ENCODE peak calls at places on chromosomes 7 and 10, in four cellular contexts. A is right cardiac atrium, R is AG04450, H is cardiac muscle cell. F is an unnamed sample.

GRCh38 chr10:14220026-14220425 is 110.7 kb downstream of the FRMD4A start:
- DNase-seq in A (no peak), R (no peak), H (peak), F (no peak)

GRCh38 chr7:260441-261281 is 29.3 kb upstream of the FOXL3 start:
- DNase-seq in A (no peak), R (no peak), H (no peak), F (no peak)

GRCh38 chr10:49620841-49621378 is 7.1 kb downstream of the CHAT start:
- DNase-seq in A (no peak), R (no peak), H (no peak), F (no peak)

GRCh38 chr7:149642579-149642978 is 130.8 kb downstream of the ZNF467 start:
- DNase-seq in A (peak), R (no peak), H (no peak), F (no peak)

GRCh38 chr7:95684037-95684436 is 87.7 kb upstream of the PDK4 start:
- DNase-seq in A (no peak), R (no peak), H (peak), F (no peak)

GRCh38 chr10:11685787-11686218 is 56.4 kb upstream of the ECHDC3 start:
- DNase-seq in A (peak), R (no peak), H (peak), F (peak)

GRCh38 chr7:133353775-133354174 is 100.9 kb downstream of the EXOC4 start:
- DNase-seq in A (no peak), R (no peak), H (no peak), F (no peak)

GRCh38 chr10:123580426-123580825 is 85.7 kb upstream of the GPR26 start:
- DNase-seq in A (no peak), R (no peak), H (no peak), F (no peak)

GRCh38 chr10:55460008-55460407 is 659.0 kb upstream of the PCDH15 start:
- DNase-seq in A (no peak), R (no peak), H (no peak), F (no peak)

GRCh38 chr10:132470306-132471124 is 67.1 kb upstream of the INPP5A start:
- DNase-seq in A (peak), R (no peak), H (no peak), F (no peak)

GRCh38 chr10:80356563-80356999 is at the start of the genes DYDC1 and DYDC2:
- DNase-seq in A (peak), R (no peak), H (peak), F (peak)

GRCh38 chr10:60428387-60428737 is 38.7 kb upstream of the ANK3 start:
- DNase-seq in A (peak), R (no peak), H (peak), F (no peak)

GRCh38 chr10:35643976-35644799 is 2.1 kb upstream of the FZD8 start:
- DNase-seq in A (peak), R (no peak), H (no peak), F (no peak)

GRCh38 chr7:123747620-123748141 is 1.1 kb downstream of the WASL start:
- DNase-seq in A (peak), R (peak), H (peak), F (no peak)

GRCh38 chr7:33926535-33926934 is 21.2 kb downstream of the BMPER start:
- DNase-seq in A (no peak), R (no peak), H (no peak), F (no peak)

GRCh38 chr10:129328531-129328930 is 138.5 kb upstream of the MGMT start:
- DNase-seq in A (no peak), R (no peak), H (peak), F (no peak)

GRCh38 chr10:120982507-120982906 is 131.3 kb downstream of the WDR11 start:
- DNase-seq in A (no peak), R (no peak), H (no peak), F (no peak)
- H3K27ac ChIP-seq in A (no peak), R (no peak), H (no peak), F (no peak)

DNA sequence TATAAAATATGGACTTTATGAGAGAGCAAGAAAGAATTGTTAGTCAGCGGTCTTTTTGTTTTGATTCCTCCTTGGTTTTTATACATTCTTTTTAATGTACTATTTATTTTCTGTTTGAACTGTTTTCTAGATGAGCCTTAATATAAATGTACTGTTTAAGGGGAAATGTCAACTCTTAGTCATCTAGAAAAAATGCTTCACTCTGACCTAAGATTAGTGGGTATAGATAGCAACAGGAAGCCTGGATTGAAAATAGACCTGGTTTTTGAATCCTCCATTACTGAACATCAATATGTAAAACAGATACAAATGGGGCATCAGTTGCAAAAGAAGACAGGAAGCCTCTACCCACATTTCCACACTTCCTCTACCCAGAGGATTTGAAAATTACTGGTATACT is 87.8 kb downstream of the CHRM2 start:
- DNase-seq in A (no peak), R (peak), H (peak), F (no peak)
- H3K27ac ChIP-seq in A (no peak), R (peak), H (no peak), F (no peak)

DNA sequence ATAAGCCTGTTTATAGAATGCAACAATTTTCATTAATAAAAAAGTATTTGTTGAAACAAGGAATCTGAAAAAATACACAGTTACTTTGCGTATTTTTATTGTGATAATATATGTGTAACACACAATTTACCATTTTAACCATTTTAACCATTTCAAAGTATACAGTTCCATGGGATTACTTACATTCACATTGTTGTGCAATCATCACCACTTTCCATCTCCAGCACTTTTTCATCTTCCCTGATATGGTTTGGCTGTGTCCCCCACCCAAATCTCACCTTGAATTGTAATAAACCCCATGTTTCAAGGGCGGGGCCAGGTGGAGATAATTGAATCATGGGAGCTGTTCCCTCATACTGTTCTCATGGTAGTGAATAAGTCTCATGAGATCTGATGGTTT is 61.3 kb upstream of the GLCCI1 start:
- DNase-seq in A (no peak), R (no peak), H (no peak), F (no peak)
- H3K27ac ChIP-seq in A (no peak), R (no peak), H (no peak), F (no peak)

GRCh38 chr7:36175872-36176271 is 22.8 kb downstream of the EEPD1 start:
- DNase-seq in A (peak), R (no peak), H (no peak), F (no peak)
- H3K27ac ChIP-seq in A (no peak), R (peak), H (no peak), F (no peak)

DNA sequence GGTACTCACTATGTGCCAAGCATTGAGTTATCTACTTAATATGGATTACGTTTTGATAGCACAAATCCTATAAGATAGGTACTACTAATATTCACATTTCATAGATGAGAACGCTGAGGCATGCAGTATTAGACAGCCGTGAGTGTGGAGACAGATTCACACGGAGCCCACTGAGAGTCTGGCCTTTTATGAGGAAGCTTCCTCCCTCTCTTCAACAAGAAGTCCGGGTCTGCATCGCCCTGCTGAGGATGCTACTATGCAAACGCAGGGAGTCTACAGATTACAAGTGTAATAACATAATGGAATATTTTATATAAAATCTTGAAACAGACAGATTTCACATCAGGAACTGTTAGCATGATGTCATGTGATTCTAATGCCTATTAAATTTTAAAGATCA is 255.9 kb upstream of the GLI3 start:
- DNase-seq in A (no peak), R (no peak), H (peak), F (no peak)
- H3K27ac ChIP-seq in A (no peak), R (no peak), H (no peak), F (no peak)

GRCh38 chr7:55571534-55572377 is 546 bp downstream of the VOPP1 start:
- DNase-seq in A (peak), R (no peak), H (peak), F (peak)

GRCh38 chr7:55573234-55573504 is 867 bp upstream of the VOPP1 start:
- DNase-seq in A (no peak), R (no peak), H (no peak), F (no peak)

GRCh38 chr7:55573526-55573925 is 1.2 kb upstream of the VOPP1 start:
- DNase-seq in A (no peak), R (no peak), H (peak), F (no peak)

GRCh38 chr7:55574062-55574717 is 1.9 kb upstream of the VOPP1 start:
- DNase-seq in A (no peak), R (no peak), H (peak), F (no peak)

GRCh38 chr7:55572378-55573233 is at the start of gene VOPP1:
- DNase-seq in A (peak), R (no peak), H (peak), F (peak)
- H3K27ac ChIP-seq in A (peak), R (peak), H (no peak), F (peak)

GRCh38 chr10:102775973-102776669 is 32.4 kb downstream of the WBP1L start:
- DNase-seq in A (peak), R (peak), H (peak), F (peak)
- H3K27ac ChIP-seq in A (peak), R (peak), H (peak), F (no peak)

GRCh38 chr10:86632951-86633350 is 21.4 kb upstream of the OPN4 start:
- DNase-seq in A (no peak), R (no peak), H (no peak), F (no peak)

GRCh38 chr10:86632009-86632800 is 22.1 kb upstream of the OPN4 start:
- DNase-seq in A (peak), R (no peak), H (peak), F (no peak)

GRCh38 chr10:86635402-86635801 is 18.9 kb upstream of the OPN4 start:
- DNase-seq in A (no peak), R (peak), H (peak), F (no peak)

DNA sequence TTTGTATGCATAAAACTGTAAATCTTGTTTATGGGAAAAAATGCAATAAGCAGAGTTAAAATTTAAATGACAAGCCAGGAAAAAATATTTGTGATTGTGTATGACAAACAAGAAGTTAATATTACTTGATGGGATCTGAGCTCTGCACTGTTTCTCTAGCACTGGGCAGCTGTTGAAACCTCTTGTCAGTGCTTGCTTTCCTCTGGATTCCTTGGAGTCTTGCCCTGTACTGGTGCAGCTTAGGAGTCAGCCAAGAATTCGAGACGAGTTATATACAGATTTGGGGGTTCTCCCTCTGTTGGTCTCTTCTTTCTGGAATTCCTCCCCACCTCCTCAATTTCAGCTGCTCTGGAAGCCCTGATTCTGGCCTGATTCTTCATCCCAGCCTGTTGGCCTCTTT is 24.3 kb upstream of the OPN4 start:
- DNase-seq in A (no peak), R (no peak), H (peak), F (no peak)
- H3K27ac ChIP-seq in A (no peak), R (no peak), H (peak), F (no peak)

GRCh38 chr7:47688311-47689100 is 106.6 kb upstream of the TNS3 start:
- DNase-seq in A (no peak), R (no peak), H (no peak), F (no peak)
- H3K27ac ChIP-seq in A (no peak), R (no peak), H (no peak), F (no peak)

GRCh38 chr7:70303309-70303708 is 705.0 kb downstream of the AUTS2 start:
- DNase-seq in A (no peak), R (no peak), H (no peak), F (no peak)

GRCh38 chr7:70306173-70306572 is 707.9 kb downstream of the AUTS2 start:
- DNase-seq in A (no peak), R (no peak), H (no peak), F (no peak)

GRCh38 chr7:70307544-70308106 is 709.4 kb downstream of the AUTS2 start:
- DNase-seq in A (no peak), R (no peak), H (no peak), F (no peak)

GRCh38 chr7:70301673-70302072 is 703.4 kb downstream of the AUTS2 start:
- DNase-seq in A (no peak), R (no peak), H (no peak), F (no peak)

GRCh38 chr7:70303780-70304179 is 705.5 kb downstream of the AUTS2 start:
- DNase-seq in A (no peak), R (no peak), H (no peak), F (no peak)
- H3K27ac ChIP-seq in A (no peak), R (no peak), H (no peak), F (no peak)

F was measured in CD4-positive, alpha-beta T cell.